ENCODE peak calls at places on chromosomes 11 and 22, in nine cellular contexts. N is left lung; K is Peyer's patch; E is psoas muscle; I is type B pancreatic cell; V is astrocyte of the spinal cord; Z is CD4-positive, alpha-beta T cell; J is epithelial cell of esophagus; Q is brain microvascular endothelial cell. C is an unnamed sample.

GRCh38 chr11:110857885-110858555 is 145.8 kb upstream of the ARHGAP20 start:
- DNase-seq in N (no peak), K (no peak), E (no peak), I (no peak), V (peak), Z (no peak), J (no peak), Q (peak), C (peak)

GRCh38 chr11:64777449-64778222 is 706 bp downstream of the SF1 start:
- DNase-seq in N (peak), K (peak), E (peak), I (no peak), V (peak), Z (peak), J (peak), Q (peak), C (peak)

GRCh38 chr11:3340025-3340424 is 38.9 kb downstream of the ZNF195 start:
- DNase-seq in N (no peak), K (no peak), E (no peak), I (no peak), V (peak), Z (no peak), J (peak), Q (peak), C (peak)

GRCh38 chr22:48955351-48956311 is 872.0 kb downstream of the BRD1 start:
- DNase-seq in N (no peak), K (peak), E (no peak), I (peak), V (no peak), Z (no peak), J (no peak), Q (no peak), C (no peak)

GRCh38 chr11:110349109-110349996 is 52.9 kb upstream of the RDX start:
- DNase-seq in N (no peak), K (no peak), E (no peak), I (no peak), V (no peak), Z (no peak), J (no peak), Q (no peak), C (no peak)

GRCh38 chr11:33419956-33420355 is 162.8 kb downstream of the HIPK3 start:
- DNase-seq in N (no peak), K (no peak), E (no peak), I (no peak), V (no peak), Z (no peak), J (no peak), Q (no peak), C (no peak)

GRCh38 chr22:45428391-45429385 is 15.2 kb downstream of the RIBC2 start:
- DNase-seq in N (no peak), K (no peak), E (peak), I (no peak), V (no peak), Z (no peak), J (no peak), Q (no peak), C (no peak)

GRCh38 chr11:96012086-96012824 is 88.3 kb upstream of the MTMR2 start:
- DNase-seq in N (peak), K (peak), E (no peak), I (no peak), V (peak), Z (peak), J (peak), Q (peak), C (peak)

GRCh38 chr11:119109843-119110242 is 2.7 kb downstream of the C2CD2L start:
- DNase-seq in N (no peak), K (no peak), E (no peak), I (no peak), V (no peak), Z (no peak), J (no peak), Q (no peak), C (no peak)

GRCh38 chr11:62689421-62690183 is at the start of gene LRRN4CL:
- DNase-seq in N (no peak), K (no peak), E (peak), I (no peak), V (peak), Z (no peak), J (peak), Q (peak), C (peak)

GRCh38 chr11:125904678-125905077 is 370 bp downstream of the DDX25 start:
- DNase-seq in N (no peak), K (no peak), E (no peak), I (no peak), V (no peak), Z (no peak), J (no peak), Q (no peak), C (no peak)

GRCh38 chr11:125901872-125902271 is 1.1 kb downstream of the PUS3 start:
- DNase-seq in N (no peak), K (no peak), E (no peak), I (no peak), V (no peak), Z (no peak), J (no peak), Q (no peak), C (no peak)

GRCh38 chr11:125902927-125903752 is at the start of gene PUS3:
- DNase-seq in N (peak), K (peak), E (peak), I (peak), V (peak), Z (peak), J (peak), Q (peak), C (peak)

GRCh38 chr11:125902315-125902926 is 585 bp downstream of the PUS3 start:
- DNase-seq in N (no peak), K (no peak), E (no peak), I (no peak), V (no peak), Z (no peak), J (no peak), Q (no peak), C (peak)

DNA sequence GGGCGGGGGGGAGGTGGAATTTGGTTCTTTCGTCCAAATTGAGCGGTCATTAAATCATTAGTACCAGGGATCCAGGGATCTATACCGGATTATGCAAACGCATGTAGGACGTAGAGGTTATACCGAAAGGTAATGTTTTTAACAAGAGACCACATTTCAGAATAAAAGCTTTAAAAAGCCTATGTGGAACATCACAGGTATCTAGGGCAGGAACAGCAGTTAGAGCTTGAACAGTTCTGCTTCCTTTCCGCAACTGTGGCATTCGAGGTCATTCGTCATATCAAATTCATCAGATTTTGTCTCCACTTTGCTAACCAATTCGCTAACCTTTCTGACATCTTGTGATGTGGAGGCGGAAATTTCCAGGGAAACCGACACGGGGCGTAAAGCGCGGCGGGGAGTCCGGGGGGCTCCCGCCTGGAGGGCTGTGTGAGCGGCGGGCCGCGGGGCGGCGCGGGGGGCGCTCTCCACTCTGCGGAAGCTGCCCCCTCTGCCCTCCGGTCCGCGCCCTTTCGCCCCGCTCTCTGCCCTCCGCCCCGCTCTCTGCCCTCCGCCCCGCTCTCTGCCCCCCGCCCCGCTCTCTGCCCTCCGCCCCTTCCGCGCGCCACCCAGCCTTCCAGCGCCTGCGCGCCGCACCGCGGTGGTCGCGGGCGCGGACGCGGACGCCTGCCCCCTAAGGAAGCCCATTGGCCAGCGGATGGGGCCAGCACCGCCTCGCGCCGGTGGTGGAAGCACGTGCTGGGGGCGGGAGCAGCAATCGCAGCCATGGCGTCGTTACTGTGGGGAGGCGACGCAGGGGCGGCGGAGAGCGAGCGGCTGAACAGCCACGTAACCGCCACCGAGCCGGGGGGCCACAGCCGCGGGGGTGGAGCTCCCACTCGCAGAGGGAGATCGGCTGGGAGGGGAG is at the start of gene DDX25:
- DNase-seq in N (no peak), K (no peak), E (no peak), I (peak), V (no peak), Z (no peak), J (no peak), Q (no peak), C (no peak)
- TF ChIP-seq CTCF in N (no peak), K (no peak), E (no peak), I (no peak), V (no peak), Z (no peak), J (no peak), Q (no peak), C (no peak)

GRCh38 chr22:43409800-43410199 is 2.0 kb upstream of the MPPED1 start:
- DNase-seq in N (no peak), K (no peak), E (peak), I (no peak), V (no peak), Z (no peak), J (no peak), Q (no peak), C (no peak)
- TF ChIP-seq CTCF in N (no peak), K (no peak), E (no peak), I (no peak), V (no peak), Z (no peak), J (no peak), Q (no peak), C (no peak)

DNA sequence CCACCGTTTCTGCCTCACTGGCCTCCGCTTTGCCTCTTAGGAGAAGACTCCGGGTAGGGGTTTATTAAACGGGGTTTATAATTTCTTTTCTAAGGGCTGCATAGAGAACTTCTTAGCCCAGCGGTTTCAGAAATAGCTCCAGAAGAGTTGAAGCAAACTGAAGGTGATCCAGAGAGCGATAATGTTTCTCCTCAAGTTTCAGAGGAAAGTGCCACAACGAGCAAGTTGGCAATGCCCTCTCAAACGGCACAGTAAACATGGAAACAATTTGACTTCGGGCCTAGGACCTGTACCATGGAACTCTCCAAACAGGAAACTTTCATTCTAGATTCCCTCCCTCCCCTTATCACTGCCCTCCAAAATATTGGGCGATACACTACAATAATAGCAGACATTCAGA is 1.0 kb downstream of the ADSL start:
- DNase-seq in N (no peak), K (no peak), E (no peak), I (no peak), V (no peak), Z (no peak), J (no peak), Q (no peak), C (no peak)
- TF ChIP-seq CTCF in N (no peak), K (no peak), E (no peak), I (no peak), V (no peak), Z (no peak), J (no peak), Q (no peak), C (no peak)

GRCh38 chr22:33891992-33892391 is 28.3 kb downstream of the LARGE1 start:
- DNase-seq in N (no peak), K (no peak), E (no peak), I (no peak), V (no peak), Z (no peak), J (no peak), Q (no peak), C (no peak)
- TF ChIP-seq CTCF in N (no peak), K (no peak), E (no peak), I (no peak), V (no peak), Z (no peak), J (no peak), Q (no peak), C (no peak)

GRCh38 chr11:121761171-121761570 is 308.4 kb upstream of the SORL1-AS1 start:
- DNase-seq in N (no peak), K (no peak), E (no peak), I (no peak), V (no peak), Z (no peak), J (no peak), Q (no peak), C (no peak)

GRCh38 chr11:121762820-121763219 is 310.1 kb upstream of the SORL1-AS1 start:
- DNase-seq in N (no peak), K (no peak), E (peak), I (peak), V (peak), Z (no peak), J (peak), Q (peak), C (peak)

GRCh38 chr11:121755191-121755590 is 302.4 kb upstream of the SORL1-AS1 start:
- DNase-seq in N (no peak), K (no peak), E (no peak), I (no peak), V (no peak), Z (no peak), J (no peak), Q (no peak), C (no peak)

GRCh38 chr11:121754603-121755002 is 301.8 kb upstream of the SORL1-AS1 start:
- DNase-seq in N (no peak), K (no peak), E (no peak), I (no peak), V (no peak), Z (no peak), J (no peak), Q (no peak), C (peak)

GRCh38 chr11:121757480-121758125 is 304.8 kb upstream of the SORL1-AS1 start:
- DNase-seq in N (no peak), K (no peak), E (no peak), I (no peak), V (peak), Z (no peak), J (peak), Q (no peak), C (no peak)
- TF ChIP-seq CTCF in N (no peak), K (no peak), E (no peak), I (no peak), V (no peak), Z (no peak), J (no peak), Q (no peak), C (no peak)

GRCh38 chr11:132452616-132453015 is 1079.7 kb downstream of the OPCML start:
- DNase-seq in N (no peak), K (no peak), E (no peak), I (no peak), V (no peak), Z (no peak), J (no peak), Q (no peak), C (no peak)

GRCh38 chr11:132453411-132453810 is 1078.9 kb downstream of the OPCML start:
- DNase-seq in N (no peak), K (no peak), E (no peak), I (no peak), V (no peak), Z (no peak), J (no peak), Q (peak), C (no peak)

GRCh38 chr11:132448334-132448995 is 1078.0 kb downstream of the NTM start:
- DNase-seq in N (no peak), K (no peak), E (no peak), I (no peak), V (peak), Z (no peak), J (no peak), Q (peak), C (no peak)

GRCh38 chr11:132450631-132451030 is 1080.2 kb downstream of the NTM start:
- DNase-seq in N (no peak), K (no peak), E (no peak), I (no peak), V (no peak), Z (no peak), J (no peak), Q (no peak), C (no peak)

GRCh38 chr11:132451942-132452601 is 1080.2 kb downstream of the OPCML start:
- DNase-seq in N (no peak), K (no peak), E (no peak), I (no peak), V (no peak), Z (no peak), J (no peak), Q (no peak), C (no peak)
- TF ChIP-seq CTCF in N (no peak), K (no peak), E (no peak), I (no peak), V (no peak), Z (no peak), J (no peak), Q (no peak), C (no peak)

GRCh38 chr11:112345166-112345565 is 84.5 kb upstream of the PLET1 start:
- DNase-seq in N (no peak), K (no peak), E (no peak), I (no peak), V (no peak), Z (no peak), J (no peak), Q (no peak), C (no peak)
- TF ChIP-seq CTCF in N (no peak), K (no peak), E (no peak), I (no peak), V (no peak), Z (no peak), J (no peak), Q (no peak), C (no peak)